ENCODE peak calls at places on chromosome 1, in ten cellular contexts. T is SJSA1; E is fibroblast of lung; S is suprapubic skin; D is kidney; B is CD8-positive, alpha-beta T cell; R is neural progenitor cell; F is CD8-positive, alpha-beta memory T cell; N is lower lobe of right lung; L is RWPE1. M is an unnamed sample.

GRCh38 chr1:30413606-30414005 is 309.8 kb downstream of the MATN1 start:
- DNase-seq in E (no peak), T (peak; percentile 33), S (peak; percentile 65), N (no peak), B (no peak), L (no peak), R (no peak), D (no peak), F (no peak), M (no peak)

GRCh38 chr1:119081267-119081666 is 59.2 kb downstream of the WARS2 start:
- DNase-seq in E (peak; percentile 92), S (no peak), D (no peak), N (no peak), F (no peak), B (no peak), T (no peak), L (no peak), R (no peak), M (no peak)

GRCh38 chr1:212455406-212456165 is 22.9 kb downstream of the NENF start:
- DNase-seq in D (peak; percentile 95), T (peak; percentile 83), F (peak; percentile 85), N (peak; percentile 86), E (peak; percentile 55), S (peak; percentile 94), R (peak; percentile 83), L (peak; percentile 79), B (peak; percentile 72), M (peak; percentile 72)

GRCh38 chr1:201945157-201945556 is 1.2 kb downstream of the LMOD1 start:
- DNase-seq in D (no peak), L (no peak), R (peak; percentile 56), S (no peak), E (no peak), F (no peak), T (no peak), N (no peak), B (no peak), M (no peak)

GRCh38 chr1:115877511-115877910 is 36.6 kb upstream of the NHLH2 start:
- DNase-seq in N (no peak), T (no peak), R (peak; percentile 15), E (no peak), L (peak; percentile 85), F (no peak), S (no peak), D (no peak), B (no peak), M (no peak)

GRCh38 chr1:17561561-17561985 is 22.1 kb downstream of the ARHGEF10L start:
- DNase-seq in T (no peak), F (no peak), N (peak; percentile 56), S (no peak), E (peak; percentile 36), L (no peak), R (no peak), B (no peak), D (no peak), M (no peak)

GRCh38 chr1:235336903-235337302 is 8.5 kb downstream of the GGPS1 start:
- DNase-seq in B (no peak), L (no peak), T (no peak), N (no peak), F (no peak), E (no peak), S (no peak), D (no peak), R (no peak), M (no peak)

GRCh38 chr1:85609976-85610375 is 29.4 kb downstream of the CCN1 start:
- DNase-seq in L (no peak), B (no peak), F (no peak), S (no peak), D (no peak), E (no peak), N (no peak), R (no peak), T (no peak), M (no peak)

GRCh38 chr1:153697873-153698647 is 19.6 kb downstream of the NPR1 start:
- DNase-seq in L (no peak), B (no peak), N (peak; percentile 70), R (no peak), T (no peak), S (no peak), D (peak; percentile 87), E (peak; percentile 53), F (no peak), M (no peak)

GRCh38 chr1:7491089-7491817 is 279.8 kb upstream of the VAMP3 start:
- DNase-seq in D (no peak), E (peak; percentile 85), R (no peak), L (no peak), N (no peak), B (no peak), F (no peak), T (no peak), S (no peak), M (no peak)

GRCh38 chr1:25549273-25550154 is 6.1 kb downstream of the LDLRAP1 start:
- DNase-seq in L (peak; percentile 86), F (peak; percentile 87), B (peak; percentile 65), N (peak; percentile 65), S (no peak), E (peak; percentile 72), D (peak; percentile 93), R (no peak), T (no peak), M (peak; percentile 67)

GRCh38 chr1:18776777-18777176 is 82.7 kb downstream of the TAS1R2 start:
- DNase-seq in T (no peak), L (no peak), E (no peak), D (no peak), S (no peak), N (no peak), B (no peak), F (no peak), R (no peak), M (no peak)

GRCh38 chr1:159196543-159196942 is 8.1 kb upstream of the ACKR1 start:
- DNase-seq in S (no peak), F (no peak), B (no peak), T (no peak), L (no peak), E (no peak), R (no peak), N (no peak), D (no peak), M (no peak)

GRCh38 chr1:47575855-47576757 is 138.3 kb downstream of the FOXD2 start:
- DNase-seq in B (no peak), S (no peak), N (no peak), D (no peak), F (no peak), T (peak; percentile 81), L (no peak), E (peak; percentile 91), R (no peak), M (no peak)

GRCh38 chr1:21284206-21285137 is 5.8 kb downstream of the ECE1 start:
- DNase-seq in R (peak; percentile 65), N (no peak), S (no peak), T (no peak), L (no peak), F (no peak), B (no peak), D (no peak), E (no peak), M (no peak)

GRCh38 chr1:14996133-14997050 is 157.2 kb upstream of the TMEM51 start:
- DNase-seq in T (peak; percentile 83), D (peak; percentile 84), L (peak; percentile 63), E (peak; percentile 79), B (no peak), R (peak; percentile 54), F (no peak), S (no peak), N (no peak), M (no peak)

GRCh38 chr1:225762002-225762441 is 15.6 kb upstream of the SRP9 start:
- DNase-seq in T (no peak), E (peak; percentile 86), F (no peak), D (no peak), R (no peak), L (no peak), N (no peak), B (no peak), S (peak; percentile 32), M (no peak)

GRCh38 chr1:116826818-116827606 is 72.8 kb downstream of the CD2 start:
- DNase-seq in L (peak; percentile 75), N (no peak), B (peak; percentile 18), D (no peak), S (no peak), E (peak; percentile 74), R (no peak), F (no peak), T (no peak), M (peak; percentile 46)

DNA sequence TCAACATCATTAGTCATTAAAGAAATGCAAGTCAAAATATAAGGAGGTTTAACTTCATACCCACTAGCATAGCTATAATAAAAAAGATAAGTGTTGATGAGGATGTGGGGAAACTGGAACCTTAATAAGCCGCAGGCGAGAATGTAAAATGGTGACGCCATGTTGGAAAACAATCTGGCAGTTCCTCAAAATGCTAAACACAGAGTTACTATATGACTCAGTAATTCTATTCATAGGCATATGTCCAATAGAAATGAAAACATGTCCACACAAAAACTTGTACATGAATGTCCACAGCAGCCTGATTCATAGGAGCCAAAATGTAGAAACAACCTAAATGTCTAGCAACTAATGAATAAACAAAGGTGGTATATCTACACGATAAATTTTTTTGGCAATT is 23.2 kb downstream of the DDX59 start:
- DNase-seq in T (no peak), B (no peak), E (peak; percentile 18), D (no peak), R (no peak), S (no peak), N (no peak), F (no peak), L (no peak), M (no peak)
- H3K27ac ChIP-seq in T (no peak overlapping the region), B (no peak overlapping the region), E (no peak overlapping the region), D (no peak overlapping the region), R (no peak overlapping the region), S (no peak overlapping the region), N (no peak overlapping the region), F (no peak overlapping the region), L (no peak overlapping the region), M (no peak overlapping the region)

GRCh38 chr1:3918966-3919611 is 19.0 kb upstream of the C1orf174 start:
- DNase-seq in E (no peak), B (no peak), N (peak; percentile 39), D (peak; percentile 31), S (peak; percentile 43), R (no peak), L (no peak), T (no peak), F (peak; percentile 21), M (no peak)
- H3K27ac ChIP-seq in E (no peak overlapping the region), B (no peak overlapping the region), N (no peak overlapping the region), D (no peak overlapping the region), S (no peak overlapping the region), R (no peak overlapping the region), L (no peak overlapping the region), T (no peak overlapping the region), F (no peak overlapping the region), M (no peak overlapping the region)

GRCh38 chr1:245195398-245195797 is 40.6 kb downstream of the KIF26B start:
- DNase-seq in S (no peak), D (no peak), N (no peak), B (no peak), R (peak; percentile 59), E (no peak), L (no peak), F (no peak), T (no peak), M (no peak)
- H3K27ac ChIP-seq in S (no peak overlapping the region), D (no peak overlapping the region), N (no peak overlapping the region), B (no peak overlapping the region), R (no peak overlapping the region), E (no peak overlapping the region), L (no peak overlapping the region), F (no peak overlapping the region), T (no peak overlapping the region), M (no peak overlapping the region)

DNA sequence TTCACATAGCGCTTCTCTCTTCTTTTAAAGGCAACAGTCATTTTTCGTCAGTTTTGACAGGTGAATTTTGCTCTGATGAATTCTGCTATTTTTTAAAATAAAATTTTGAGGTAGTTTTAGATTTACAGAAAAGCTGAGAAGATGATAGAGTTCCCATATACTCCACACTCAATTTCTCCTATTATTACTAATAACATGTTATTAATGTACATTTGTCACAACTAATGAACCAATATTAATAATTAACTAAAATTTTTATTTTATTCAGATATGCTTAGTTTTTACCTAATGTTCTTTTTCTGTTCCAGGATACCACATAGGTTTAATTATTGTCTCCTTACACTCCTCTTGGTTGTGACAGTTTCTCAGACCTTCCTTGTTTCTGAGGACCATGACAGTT is 197.0 kb downstream of the ZC3H11B start:
- DNase-seq in S (no peak), F (no peak), T (no peak), D (no peak), L (no peak), B (no peak), R (no peak), E (no peak), N (no peak), M (no peak)
- H3K27ac ChIP-seq in S (no peak overlapping the region), F (no peak overlapping the region), T (no peak overlapping the region), D (no peak overlapping the region), L (no peak overlapping the region), B (no peak overlapping the region), R (no peak overlapping the region), E (no peak overlapping the region), N (no peak overlapping the region), M (no peak overlapping the region)

M was measured in effector memory CD4-positive, alpha-beta T cell.